ENCODE peak calls at places on chromosomes 3 and 15, in ten cellular contexts. A is ELR; E is central memory CD8-positive, alpha-beta T cell; K is T-cell; D is stimulated activated CD4-positive, alpha-beta T cell treated with anti-CD3 and anti-CD28 coated beads, Interleukin-12 subunit alpha, Interleukin-12 subunit beta, amount 100 ng/mL, for 24 hours; O is PC-9; C is EL; F is AG08395; W is RWPE1; Q is CD8-positive, alpha-beta T cell. N is an unnamed sample.

GRCh38 chr3:174859109-174859735 is at the start of gene NAALADL2:
- DNase-seq in D (no peak), F (no peak), K (no peak), Q (no peak), W (no peak), A (no peak), C (no peak), O (peak), E (no peak), N (no peak)

GRCh38 chr3:171001957-171002694 is 24.4 kb downstream of the SLC2A2 start:
- DNase-seq in K (no peak), O (no peak), E (no peak), C (peak), W (no peak), Q (no peak), D (no peak), A (peak), F (no peak), N (no peak)

GRCh38 chr15:38672814-38673292 is 108.2 kb upstream of the RASGRP1 start:
- DNase-seq in Q (peak), A (no peak), C (no peak), E (no peak), W (no peak), F (no peak), D (no peak), O (peak), K (no peak), N (no peak)

GRCh38 chr3:110810356-110810755 is 261.3 kb upstream of the NECTIN3 start:
- DNase-seq in Q (no peak), W (no peak), E (no peak), C (no peak), A (peak), D (no peak), O (no peak), F (peak), K (no peak), N (peak)

GRCh38 chr3:134974621-134975020 is 179.6 kb downstream of the EPHB1 start:
- DNase-seq in K (no peak), A (no peak), D (no peak), F (no peak), O (no peak), C (no peak), E (no peak), Q (no peak), W (no peak), N (no peak)

GRCh38 chr3:101928890-101929289 is 79.6 kb downstream of the NFKBIZ start:
- DNase-seq in D (no peak), K (no peak), W (peak), F (peak), E (no peak), O (peak), A (peak), C (peak), Q (no peak), N (peak)

GRCh38 chr15:25743909-25744275 is 119.2 kb downstream of the ATP10A start:
- DNase-seq in K (no peak), Q (no peak), W (no peak), A (no peak), D (no peak), F (no peak), O (no peak), C (no peak), E (no peak), N (no peak)

GRCh38 chr3:160225181-160226025 is at the start of gene C3orf80:
- DNase-seq in E (peak), F (peak), C (peak), K (peak), O (peak), W (peak), D (no peak), Q (no peak), A (peak), N (peak)

GRCh38 chr3:59023612-59024011 is 26.2 kb downstream of the CFAP20DC start:
- DNase-seq in A (no peak), C (no peak), F (no peak), D (no peak), O (no peak), E (no peak), K (no peak), Q (no peak), W (no peak), N (no peak)

GRCh38 chr3:59268170-59268569 is 218.3 kb upstream of the CFAP20DC start:
- DNase-seq in F (peak), D (no peak), W (peak), A (no peak), E (no peak), O (no peak), Q (no peak), C (peak), K (no peak), N (peak)

GRCh38 chr3:100912571-100912970 is 80.7 kb downstream of the ABI3BP start:
- DNase-seq in F (no peak), C (no peak), D (no peak), Q (no peak), O (no peak), E (no peak), A (no peak), W (no peak), K (no peak), N (no peak)

GRCh38 chr3:135865085-135865484 is 100.4 kb upstream of the PPP2R3A start:
- DNase-seq in E (no peak), W (no peak), F (peak), O (no peak), D (no peak), C (no peak), K (no peak), A (no peak), Q (no peak), N (no peak)

GRCh38 chr3:159417761-159418160 is 570.9 kb upstream of the IL12A start:
- DNase-seq in F (no peak), K (no peak), Q (no peak), O (peak), E (no peak), D (no peak), A (peak), C (peak), W (no peak), N (peak)

GRCh38 chr3:185175370-185175987 is 22.6 kb upstream of the C3orf70 start:
- DNase-seq in W (no peak), D (no peak), C (peak), Q (no peak), E (no peak), A (no peak), F (peak), K (no peak), O (no peak), N (peak)